ENCODE peak calls at places on chromosomes 16 and 17, in four cellular contexts. K is uterus; Q is suprapubic skin; C is CD4-positive, alpha-beta memory T cell. F is an unnamed sample.

GRCh38 chr17:44977065-44977464 is 9.0 kb upstream of the C1QL1 start:
- DNase-seq in K (no peak), Q (no peak), C (no peak), F (no peak)

GRCh38 chr16:11668590-11669379 is 530 bp downstream of the SNN start:
- DNase-seq in K (peak), Q (no peak), C (no peak), F (no peak)

GRCh38 chr17:72254808-72255449 is 134.1 kb downstream of the SOX9 start:
- DNase-seq in K (no peak), Q (no peak), C (no peak), F (no peak)

GRCh38 chr17:80175411-80175810 is 5.6 kb downstream of the CARD14 start:
- DNase-seq in K (no peak), Q (no peak), C (no peak), F (peak)

GRCh38 chr16:89326721-89327120 is 109.2 kb downstream of the ZNF778 start:
- DNase-seq in K (no peak), Q (no peak), C (no peak), F (peak)

GRCh38 chr16:85507342-85507741 is 105.8 kb upstream of the GSE1 start:
- DNase-seq in K (no peak), Q (no peak), C (no peak), F (no peak)

GRCh38 chr17:49698005-49698404 is 9.8 kb downstream of the SLC35B1 start:
- DNase-seq in K (no peak), Q (no peak), C (no peak), F (no peak)

GRCh38 chr17:64406321-64407200 is 15.9 kb upstream of the PECAM1 start:
- DNase-seq in K (no peak), Q (no peak), C (no peak), F (peak)

GRCh38 chr16:27475561-27475960 is 73.6 kb downstream of the IL21R start:
- DNase-seq in K (no peak), Q (no peak), C (no peak), F (no peak)

GRCh38 chr17:82255573-82255972 is 17.9 kb downstream of the CSNK1D start:
- DNase-seq in K (no peak), Q (peak), C (no peak), F (no peak)

GRCh38 chr16:19130852-19131808 is 17.4 kb downstream of the ITPRIPL2 start:
- DNase-seq in K (no peak), Q (peak), C (no peak), F (peak)

GRCh38 chr16:4097826-4098240 is 18.4 kb downstream of the ADCY9 start:
- DNase-seq in K (no peak), Q (no peak), C (no peak), F (peak)

GRCh38 chr16:19831678-19832077 is 53.0 kb downstream of the GPRC5B start:
- DNase-seq in K (no peak), Q (no peak), C (no peak), F (no peak)

GRCh38 chr17:53353919-53354351 is 468.8 kb upstream of the KIF2B start:
- DNase-seq in K (no peak), Q (no peak), C (no peak), F (no peak)

GRCh38 chr16:68685685-68686478 is 40.8 kb downstream of the CDH3 start:
- DNase-seq in K (no peak), Q (no peak), C (no peak), F (no peak)

GRCh38 chr17:32269377-32269776 is 3.7 kb downstream of the RHBDL3 start:
- DNase-seq in K (no peak), Q (no peak), C (no peak), F (no peak)

GRCh38 chr17:61411114-61411943 is 11.7 kb downstream of the TBX2 start:
- DNase-seq in K (peak), Q (peak), C (no peak), F (peak)

GRCh38 chr17:3004150-3004801 is 59.1 kb downstream of the OR1D5 start:
- DNase-seq in K (peak), Q (peak), C (peak), F (no peak)

GRCh38 chr16:19114359-19115147 is 789 bp downstream of the ITPRIPL2 start:
- DNase-seq in K (peak), Q (peak), C (no peak), F (peak)

GRCh38 chr17:78358538-78359215 is 1.2 kb downstream of the SOCS3 start:
- DNase-seq in K (no peak), Q (no peak), C (no peak), F (no peak)

GRCh38 chr17:12107905-12108304 is 87.2 kb downstream of the MAP2K4 start:
- DNase-seq in K (no peak), Q (no peak), C (no peak), F (no peak)

GRCh38 chr17:47257651-47258339 is 4.2 kb downstream of the ITGB3 start:
- DNase-seq in K (no peak), Q (no peak), C (no peak), F (no peak)

GRCh38 chr17:12514596-12514995 is 151.1 kb upstream of the MYOCD start:
- DNase-seq in K (no peak), Q (no peak), C (no peak), F (no peak)

GRCh38 chr16:80197790-80198201 is 343.0 kb upstream of the DYNLRB2 start:
- DNase-seq in K (no peak), Q (no peak), C (no peak), F (no peak)

GRCh38 chr17:9356488-9356911 is 219.1 kb downstream of the STX8 start:
- DNase-seq in K (no peak), Q (no peak), C (no peak), F (no peak)

GRCh38 chr17:16817201-16817600 is 127.2 kb downstream of the CCDC144A start:
- DNase-seq in K (no peak), Q (no peak), C (no peak), F (no peak)

GRCh38 chr17:79932446-79932845 is 93.2 kb upstream of the CBX4 start:
- DNase-seq in K (no peak), Q (no peak), C (no peak), F (no peak)

GRCh38 chr16:89960966-89961365 is 12.4 kb downstream of the DEF8 start:
- DNase-seq in K (no peak), Q (no peak), C (no peak), F (no peak)

GRCh38 chr16:85819245-85819644 is 19.8 kb downstream of the COX4I1 start:
- DNase-seq in K (peak), Q (peak), C (peak), F (peak)

GRCh38 chr16:2469399-2470233 is 1.5 kb upstream of the NTN3 start:
- DNase-seq in K (no peak), Q (no peak), C (peak), F (no peak)

GRCh38 chr17:9900019-9900594 is 5.0 kb downstream of the RCVRN start:
- DNase-seq in K (peak), Q (peak), C (no peak), F (no peak)

GRCh38 chr17:46053911-46054534 is 55.0 kb downstream of the STH start:
- DNase-seq in K (no peak), Q (no peak), C (no peak), F (no peak)

GRCh38 chr16:3045758-3046505 is 429 bp upstream of the MMP25 start:
- DNase-seq in K (no peak), Q (no peak), C (no peak), F (peak)

GRCh38 chr17:40621558-40621957 is 26.1 kb downstream of the SMARCE1 start:
- DNase-seq in K (no peak), Q (no peak), C (no peak), F (no peak)
- H3K27ac ChIP-seq in K (peak), Q (no peak), C (no peak), F (no peak)

DNA sequence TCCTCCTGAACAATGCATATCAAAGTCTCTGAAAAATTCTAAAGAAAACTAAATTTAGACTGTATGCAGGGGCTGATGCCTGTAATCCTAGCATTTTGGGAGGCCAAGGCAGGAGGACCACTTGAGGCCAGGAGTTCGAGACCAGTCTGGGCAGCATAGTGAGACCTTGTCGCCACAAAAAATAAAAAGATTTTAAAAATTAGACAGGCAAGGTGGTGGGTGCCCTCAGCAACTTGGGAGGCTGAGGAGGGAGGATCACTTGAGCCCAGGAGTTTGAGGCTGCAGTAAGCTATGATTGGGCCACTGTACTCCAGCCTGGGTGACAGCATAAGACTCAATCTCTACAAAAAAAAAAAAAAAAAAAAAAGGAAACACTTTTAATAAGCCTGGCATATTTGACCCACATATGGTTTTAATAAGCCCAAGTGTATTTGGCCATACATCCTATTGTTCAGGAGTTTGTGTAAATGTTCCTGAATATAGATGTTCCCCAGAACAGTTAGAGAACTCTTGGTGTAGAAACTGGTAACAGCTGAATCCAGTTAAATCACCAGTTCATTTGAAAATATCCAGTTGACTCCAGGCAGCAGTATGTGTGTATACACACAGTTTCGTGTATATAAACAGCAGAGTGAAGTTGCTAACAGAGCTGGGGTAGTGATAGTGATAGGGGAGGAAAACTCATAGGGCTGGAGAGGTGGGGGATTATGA is 30.3 kb upstream of the MMD start:
- DNase-seq in K (no peak), Q (no peak), C (no peak), F (no peak)
- H3K27ac ChIP-seq in K (no peak), Q (peak), C (no peak), F (no peak)

GRCh38 chr17:68385490-68386215 is 71.6 kb downstream of the WIPI1 start:
- DNase-seq in K (no peak), Q (peak), C (no peak), F (no peak)

GRCh38 chr17:68384941-68385340 is 72.4 kb downstream of the WIPI1 start:
- DNase-seq in K (no peak), Q (peak), C (no peak), F (no peak)

GRCh38 chr17:68383120-68383442 is 74.2 kb downstream of the WIPI1 start:
- DNase-seq in K (no peak), Q (no peak), C (no peak), F (no peak)

GRCh38 chr17:68382582-68383085 is 74.7 kb downstream of the WIPI1 start:
- DNase-seq in K (no peak), Q (no peak), C (no peak), F (no peak)

GRCh38 chr17:68383443-68384321 is 73.6 kb downstream of the WIPI1 start:
- DNase-seq in K (peak), Q (peak), C (no peak), F (no peak)
- H3K27ac ChIP-seq in K (peak), Q (peak), C (no peak), F (no peak)

DNA sequence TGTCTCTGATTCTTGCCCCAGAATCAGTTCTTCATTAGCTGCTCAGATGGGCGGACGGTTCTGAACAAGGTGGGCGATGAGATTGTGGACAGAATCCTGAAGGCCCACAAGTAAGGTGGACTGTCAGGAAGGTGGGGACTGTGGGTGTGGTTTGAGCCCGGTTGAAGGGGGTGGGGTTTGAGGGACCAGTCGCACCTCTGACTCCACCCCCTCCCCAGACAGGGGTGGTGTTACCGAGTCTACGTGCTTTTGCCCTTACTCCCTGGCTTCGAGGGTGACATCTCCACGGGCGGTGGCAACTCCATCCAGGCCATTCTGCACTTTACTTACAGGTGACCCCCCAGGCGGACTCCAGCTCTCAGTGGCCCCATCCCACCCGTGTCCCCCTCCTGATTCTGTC is 11.3 kb downstream of the PLD2 start:
- DNase-seq in K (no peak), Q (no peak), C (no peak), F (no peak)
- H3K27ac ChIP-seq in K (no peak), Q (no peak), C (no peak), F (no peak)

GRCh38 chr17:62573480-62574117 is 53.9 kb upstream of the MRC2 start:
- DNase-seq in K (no peak), Q (no peak), C (no peak), F (no peak)
- H3K27ac ChIP-seq in K (peak), Q (no peak), C (no peak), F (no peak)

GRCh38 chr16:17076818-17077498 is 393.8 kb downstream of the XYLT1 start:
- DNase-seq in K (no peak), Q (no peak), C (no peak), F (no peak)
- H3K27ac ChIP-seq in K (no peak), Q (no peak), C (no peak), F (no peak)

DNA sequence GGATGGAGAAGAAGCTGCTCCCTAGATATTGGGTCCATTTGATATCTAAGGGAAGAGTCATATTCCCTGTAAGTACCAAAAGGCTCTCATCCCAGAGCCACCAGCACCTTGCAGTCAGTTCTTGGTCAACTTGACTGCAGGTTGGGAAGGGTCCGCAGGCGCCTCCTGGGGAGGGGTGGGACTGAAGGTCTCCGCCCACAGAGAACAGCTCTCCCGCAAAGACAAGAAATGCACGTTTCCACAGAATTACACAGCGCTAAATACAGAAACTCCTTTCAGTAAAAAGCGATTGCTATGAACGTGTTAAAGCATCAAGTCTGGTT is 864 bp upstream of the CTCF start:
- DNase-seq in K (no peak), Q (no peak), C (no peak), F (no peak)
- H3K27ac ChIP-seq in K (peak), Q (peak), C (peak), F (peak)